ENCODE peak calls at places on chromosome 15, in seven cellular contexts. X, E, B, F, P, J and L are unnamed samples.

GRCh38 chr15:100651253-100651652 is 48.9 kb downstream of the ASB7 start:
- DNase-seq in J (no peak), B (no peak), E (no peak), P (peak; percentile 67), X (no peak), F (no peak), L (no peak)

GRCh38 chr15:70236306-70237103 is 138.8 kb upstream of the TLE3 start:
- DNase-seq in B (no peak), P (peak; percentile 97), X (no peak), F (no peak), E (peak; percentile 92), J (no peak), L (no peak)

GRCh38 chr15:38070778-38071177 is 136.3 kb downstream of the TMCO5A start:
- DNase-seq in B (no peak), X (no peak), F (no peak), E (no peak), P (no peak), J (no peak), L (no peak)

GRCh38 chr15:40845511-40846284 is 1.9 kb downstream of the SPINT1 start:
- DNase-seq in X (no peak), B (no peak), F (peak; percentile 94), E (peak; percentile 94), J (no peak), P (no peak), L (no peak)

GRCh38 chr15:79179108-79179561 is 88.6 kb upstream of the RASGRF1 start:
- DNase-seq in P (no peak), E (peak; percentile 39), B (peak; percentile 73), J (no peak), F (peak; percentile 42), X (no peak), L (no peak)

GRCh38 chr15:93076217-93076616 is 12.8 kb downstream of the RGMA start:
- DNase-seq in P (no peak), B (no peak), E (no peak), F (no peak), X (no peak), J (no peak), L (no peak)

GRCh38 chr15:22226034-22226790 is 145.9 kb downstream of the OR4M2 start:
- DNase-seq in B (no peak), X (no peak), F (no peak), E (no peak), P (no peak), J (no peak), L (no peak)

GRCh38 chr15:73019733-73020132 is 32.5 kb upstream of the NEO1 start:
- DNase-seq in X (no peak), P (no peak), E (no peak), B (no peak), J (no peak), F (no peak), L (no peak)

GRCh38 chr15:80854104-80854503 is 74.9 kb downstream of the CEMIP start:
- DNase-seq in J (peak; percentile 20), E (no peak), B (no peak), X (no peak), P (no peak), F (peak; percentile 44), L (peak; percentile 40)

GRCh38 chr15:60787737-60788513 is 309.0 kb upstream of the ICE2 start:
- DNase-seq in J (no peak), X (no peak), P (peak; percentile 33), F (no peak), E (no peak), B (no peak), L (no peak)

GRCh38 chr15:42650208-42651066 is 75.0 kb downstream of the STARD9 start:
- DNase-seq in E (peak; percentile 85), P (peak; percentile 97), B (peak; percentile 64), J (peak; percentile 33), F (peak; percentile 81), X (peak; percentile 71), L (peak; percentile 45)

GRCh38 chr15:99165956-99166689 is 61.2 kb downstream of the SYNM start:
- DNase-seq in F (no peak), B (no peak), J (no peak), P (no peak), X (no peak), E (no peak), L (no peak)
- H3K27ac ChIP-seq in F (peak overlapping the region; percentile 81), B (no peak overlapping the region), J (no peak overlapping the region), P (no peak overlapping the region), X (no peak overlapping the region), E (no peak overlapping the region), L (no peak overlapping the region)

DNA sequence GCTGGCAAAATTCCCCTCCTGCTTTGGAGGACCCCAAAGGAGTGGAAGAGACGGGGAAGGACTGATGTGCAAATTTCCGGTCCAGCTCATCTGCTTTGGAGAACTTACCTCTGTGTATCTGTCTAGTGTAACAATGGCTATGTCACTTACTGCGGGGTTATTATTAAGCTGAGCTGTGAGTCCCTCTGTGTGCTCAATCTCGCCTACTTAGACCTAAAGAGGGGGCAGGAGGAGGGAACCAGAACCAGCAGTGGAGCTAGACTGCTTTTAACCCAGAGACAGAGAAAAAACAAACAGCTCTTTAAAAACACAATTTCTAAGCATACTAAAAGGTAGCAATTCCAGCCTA is 77.0 kb downstream of the MYO1E start:
- DNase-seq in P (no peak), B (no peak), J (no peak), F (no peak), E (no peak), X (no peak), L (no peak)
- H3K27ac ChIP-seq in P (peak overlapping the region; percentile 98), B (peak overlapping the region; percentile 99), J (peak overlapping the region; percentile 69), F (peak overlapping the region; percentile 30), E (peak overlapping the region; percentile 95), X (peak overlapping the region; percentile 35), L (peak overlapping the region; percentile 78)

GRCh38 chr15:75346796-75347221 is at the start of gene NEIL1:
- DNase-seq in E (no peak), P (no peak), B (no peak), J (no peak), X (no peak), F (no peak), L (no peak)

GRCh38 chr15:75349851-75350588 is 3.2 kb downstream of the NEIL1 start:
- DNase-seq in B (no peak), J (no peak), E (no peak), X (no peak), P (no peak), F (no peak), L (no peak)

GRCh38 chr15:75347222-75348033 is 589 bp downstream of the NEIL1 start:
- DNase-seq in E (no peak), P (peak; percentile 60), J (peak; percentile 73), F (peak; percentile 61), X (peak; percentile 74), B (no peak), L (peak; percentile 19)

GRCh38 chr15:75348563-75349350 is 1.9 kb downstream of the NEIL1 start:
- DNase-seq in P (peak; percentile 41), E (no peak), F (no peak), X (no peak), B (no peak), J (no peak), L (no peak)

DNA sequence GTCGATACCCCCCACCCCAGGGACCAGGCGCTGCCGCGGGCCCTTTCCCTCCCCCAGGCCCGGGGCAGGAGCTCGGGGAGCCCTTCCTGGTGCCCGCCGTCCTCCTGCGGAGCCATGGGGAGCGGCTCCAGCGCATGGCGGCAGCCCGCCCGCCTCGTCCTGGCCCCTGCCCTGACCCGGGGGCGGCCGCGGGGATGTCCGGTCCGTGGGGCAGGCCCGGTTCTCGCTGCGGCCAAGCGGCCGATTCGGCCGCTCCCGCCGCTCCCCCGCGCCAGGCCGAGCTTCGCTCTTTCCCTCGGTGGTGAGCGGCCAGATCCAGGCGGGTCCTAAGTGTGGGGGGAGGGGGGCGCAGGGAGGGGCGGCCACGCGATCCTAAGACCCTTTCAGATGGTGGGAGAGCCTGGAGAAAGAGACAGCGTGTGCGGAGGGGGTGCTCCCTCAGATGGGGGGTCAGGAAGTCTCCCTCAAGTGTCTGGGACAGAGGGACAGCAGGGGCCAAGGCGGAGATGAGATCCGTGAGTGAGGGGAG is 1.3 kb downstream of the NEIL1 start:
- DNase-seq in P (peak; percentile 44), F (no peak), J (no peak), B (no peak), E (no peak), X (no peak), L (no peak)
- H3K27ac ChIP-seq in P (no peak overlapping the region), F (peak overlapping the region; percentile 80), J (no peak overlapping the region), B (no peak overlapping the region), E (no peak overlapping the region), X (peak overlapping the region; percentile 76), L (peak overlapping the region; percentile 74)

DNA sequence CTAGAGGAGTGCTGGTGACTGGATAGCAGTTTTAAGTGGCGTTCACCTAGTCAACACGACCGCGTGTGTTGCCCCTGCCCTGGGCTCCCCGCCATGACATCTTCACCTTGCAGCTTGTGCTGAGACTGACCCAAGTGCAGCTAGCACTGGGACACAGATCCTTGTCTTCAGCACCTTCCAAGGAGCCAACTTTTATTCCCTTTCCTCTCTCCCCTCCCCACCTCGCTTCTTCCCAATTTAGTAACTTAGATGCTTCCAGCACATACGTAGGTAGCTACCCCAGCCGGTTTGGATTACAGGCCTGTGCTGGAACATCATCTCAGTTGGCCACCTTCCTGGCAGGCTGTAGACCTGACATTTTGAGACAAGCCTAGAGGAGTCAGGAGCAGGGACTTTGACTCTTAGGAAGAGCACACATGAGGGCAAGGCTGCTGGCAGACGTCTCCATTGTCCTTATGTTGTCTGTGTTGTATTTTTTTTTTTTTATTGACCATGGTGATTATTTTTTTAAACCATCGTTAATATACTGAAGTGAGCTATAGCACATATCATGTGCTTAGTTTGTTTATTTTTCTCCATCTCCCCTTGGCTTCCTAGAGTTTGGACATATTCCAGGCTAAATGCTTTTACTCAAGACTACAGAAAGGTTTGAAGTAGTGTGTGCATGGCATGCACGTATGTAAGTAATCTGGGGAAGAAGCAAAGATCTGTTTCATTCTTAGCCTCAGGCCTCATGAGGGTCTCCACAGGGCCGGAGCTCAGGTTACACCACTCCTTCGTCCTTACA is 61.0 kb downstream of the AAGAB start:
- DNase-seq in F (peak; percentile 68), B (no peak), P (no peak), J (no peak), X (no peak), E (no peak), L (no peak)
- H3K27ac ChIP-seq in F (peak overlapping the region; percentile 52), B (no peak overlapping the region), P (no peak overlapping the region), J (peak overlapping the region; percentile 65), X (peak overlapping the region; percentile 59), E (no peak overlapping the region), L (no peak overlapping the region)